ENCODE peak calls at places on chromosomes 1 and 21, in four cellular contexts. T is NCI-H510A treated with DMSO at 0.1 percent for 48 hours, J is activated T-helper 1 cell treated with Interleukin-2 at 50 U/mL for 16 hours, F is epithelial cell of esophagus. A is an unnamed sample.

GRCh38 chr1:246748867-246749266 is 24.7 kb downstream of the SCCPDH start:
- DNase-seq in T (no peak), J (no peak), F (peak), A (peak)

GRCh38 chr21:23725576-23725975 is 1881.7 kb downstream of the MRPL39 start:
- DNase-seq in T (no peak), J (no peak), F (no peak), A (peak)

GRCh38 chr1:185650602-185651230 is 83.5 kb upstream of the HMCN1 start:
- DNase-seq in T (no peak), J (no peak), F (peak), A (peak)

GRCh38 chr21:27480841-27481261 is 514.0 kb upstream of the ADAMTS5 start:
- DNase-seq in T (no peak), J (no peak), F (peak), A (peak)

GRCh38 chr1:22323846-22324504 is 127.7 kb upstream of the ZBTB40 start:
- DNase-seq in T (peak), J (no peak), F (no peak), A (no peak)

GRCh38 chr1:17119744-17120482 is 662 bp upstream of the PADI2 start:
- DNase-seq in T (no peak), J (no peak), F (no peak), A (peak)

GRCh38 chr1:11765661-11766428 is 3.9 kb downstream of the C1orf167 start:
- DNase-seq in T (no peak), J (no peak), F (no peak), A (no peak)

GRCh38 chr21:45998871-45999580 is 17.5 kb downstream of the COL6A1 start:
- DNase-seq in T (no peak), J (no peak), F (no peak), A (no peak)

GRCh38 chr1:94622757-94623156 is 81.2 kb upstream of the F3 start:
- DNase-seq in T (no peak), J (no peak), F (peak), A (no peak)

GRCh38 chr1:91760487-91760886 is 125.5 kb downstream of the TGFBR3 start:
- DNase-seq in T (no peak), J (no peak), F (no peak), A (no peak)

GRCh38 chr1:15045123-15045522 is 108.4 kb upstream of the TMEM51 start:
- DNase-seq in T (no peak), J (no peak), F (no peak), A (no peak)

GRCh38 chr1:19203440-19203839 is 6.6 kb downstream of the UBR4 start:
- DNase-seq in T (no peak), J (no peak), F (peak), A (peak)

GRCh38 chr21:34086887-34087306 is 13.5 kb downstream of the MRPS6 start:
- DNase-seq in T (no peak), J (no peak), F (no peak), A (no peak)

GRCh38 chr1:208211901-208212843 is 32.0 kb downstream of the PLXNA2 start:
- DNase-seq in T (no peak), J (no peak), F (no peak), A (no peak)

GRCh38 chr1:223046011-223046410 is 97.0 kb downstream of the TLR5 start:
- DNase-seq in T (no peak), J (no peak), F (no peak), A (no peak)

GRCh38 chr1:18422954-18423353 is 57.8 kb upstream of the KLHDC7A start:
- DNase-seq in T (no peak), J (no peak), F (no peak), A (no peak)

GRCh38 chr1:95287078-95287477 is 53.1 kb downstream of the RWDD3 start:
- DNase-seq in T (no peak), J (no peak), F (peak), A (peak)

GRCh38 chr1:12617511-12617900 is 504 bp downstream of the DHRS3 start:
- DNase-seq in T (no peak), J (peak), F (peak), A (peak)

GRCh38 chr1:208127791-208128408 is 116.3 kb downstream of the PLXNA2 start:
- DNase-seq in T (no peak), J (no peak), F (no peak), A (no peak)

GRCh38 chr1:206786212-206786886 is 14.1 kb upstream of the IL10 start:
- DNase-seq in T (no peak), J (no peak), F (no peak), A (no peak)

GRCh38 chr1:6144622-6145021 is 35.5 kb downstream of the CHD5 start:
- DNase-seq in T (no peak), J (no peak), F (no peak), A (peak)

GRCh38 chr1:211642870-211643269 is 32.6 kb downstream of the NEK2 start:
- DNase-seq in T (no peak), J (no peak), F (no peak), A (no peak)

GRCh38 chr1:112666917-112667316 is 7.5 kb upstream of the MOV10 start:
- DNase-seq in T (no peak), J (no peak), F (no peak), A (no peak)

GRCh38 chr1:156194300-156194652 is 372 bp downstream of the SLC25A44 start:
- DNase-seq in T (no peak), J (no peak), F (peak), A (peak)

GRCh38 chr1:16521288-16521583 is 7.2 kb upstream of the RNU1-1 start:
- DNase-seq in T (no peak), J (no peak), F (no peak), A (no peak)

GRCh38 chr21:44869860-44870747 is 3.4 kb downstream of the PTTG1IP start:
- DNase-seq in T (no peak), J (no peak), F (peak), A (no peak)

GRCh38 chr1:211831558-211832323 is 1.2 kb upstream of the LPGAT1 start:
- DNase-seq in T (peak), J (no peak), F (no peak), A (peak)

GRCh38 chr1:201769966-201770365 is 59.0 kb upstream of the IPO9 start:
- DNase-seq in T (no peak), J (no peak), F (no peak), A (no peak)

GRCh38 chr1:116824631-116825399 is 70.6 kb downstream of the CD2 start:
- DNase-seq in T (peak), J (no peak), F (no peak), A (peak)

A was measured in DMS53.